ENCODE peak calls at places on chromosomes 2 and 18, in six cellular contexts. One of them, this sample, is unnamed.

GRCh38 chr2:9297807-9298206 is 91.2 kb downstream of the ASAP2 start:
- DNase-seq in GM23248: no peak
- DNase-seq in H9: no peak
- DNase-seq in MM.1S: no peak
- DNase-seq in IMR-90: no peak
- DNase-seq in PC-3: no peak
- DNase-seq in this sample: no peak

GRCh38 chr18:22197668-22198067 is 28.3 kb downstream of the GATA6 start:
- DNase-seq in GM23248: no peak
- DNase-seq in H9: no peak
- DNase-seq in MM.1S: no peak
- DNase-seq in IMR-90: no peak
- DNase-seq in PC-3: no peak
- DNase-seq in this sample: peak; percentile 78

GRCh38 chr2:224308267-224308911 is 93.5 kb downstream of the FAM124B start:
- DNase-seq in GM23248: peak; percentile 13
- DNase-seq in H9: no peak
- DNase-seq in MM.1S: peak; percentile 68
- DNase-seq in IMR-90: no peak
- DNase-seq in PC-3: no peak
- DNase-seq in this sample: no peak

GRCh38 chr2:49224426-49225010 is 70.2 kb upstream of the FSHR start:
- DNase-seq in GM23248: no peak
- DNase-seq in H9: no peak
- DNase-seq in MM.1S: no peak
- DNase-seq in IMR-90: no peak
- DNase-seq in PC-3: no peak
- DNase-seq in this sample: no peak

GRCh38 chr2:25473131-25473530 is 131.4 kb upstream of the DNMT3A start:
- DNase-seq in GM23248: no peak
- DNase-seq in H9: no peak
- DNase-seq in MM.1S: no peak
- DNase-seq in IMR-90: no peak
- DNase-seq in PC-3: no peak
- DNase-seq in this sample: no peak

GRCh38 chr2:128468186-128468585 is 149.5 kb upstream of the HS6ST1 start:
- DNase-seq in GM23248: peak; percentile 15
- DNase-seq in H9: no peak
- DNase-seq in MM.1S: no peak
- DNase-seq in IMR-90: no peak
- DNase-seq in PC-3: no peak
- DNase-seq in this sample: no peak

GRCh38 chr18:46296656-46297055 is 192.5 kb downstream of the HAUS1 start:
- DNase-seq in GM23248: no peak
- DNase-seq in H9: no peak
- DNase-seq in MM.1S: no peak
- DNase-seq in IMR-90: no peak
- DNase-seq in PC-3: no peak
- DNase-seq in this sample: no peak

GRCh38 chr18:34972765-34973414 is 68.3 kb upstream of the MAPRE2 start:
- DNase-seq in GM23248: no peak
- DNase-seq in H9: no peak
- DNase-seq in MM.1S: no peak
- DNase-seq in IMR-90: no peak
- DNase-seq in PC-3: no peak
- DNase-seq in this sample: no peak

GRCh38 chr18:44715245-44715644 is 34.6 kb downstream of the SETBP1 start:
- DNase-seq in GM23248: peak; percentile 92
- DNase-seq in H9: no peak
- DNase-seq in MM.1S: no peak
- DNase-seq in IMR-90: no peak
- DNase-seq in PC-3: peak; percentile 47
- DNase-seq in this sample: no peak

GRCh38 chr2:19933351-19933981 is 31.7 kb upstream of the TTC32 start:
- DNase-seq in GM23248: peak; percentile 71
- DNase-seq in H9: no peak
- DNase-seq in MM.1S: peak; percentile 67
- DNase-seq in IMR-90: peak; percentile 64
- DNase-seq in PC-3: peak; percentile 90
- DNase-seq in this sample: peak; percentile 92

GRCh38 chr18:46070683-46071614 is 1.1 kb downstream of the PSTPIP2 start:
- DNase-seq in GM23248: no peak
- DNase-seq in H9: no peak
- DNase-seq in MM.1S: no peak
- DNase-seq in IMR-90: no peak
- DNase-seq in PC-3: no peak
- DNase-seq in this sample: no peak

GRCh38 chr2:68828887-68829708 is 42.1 kb downstream of the BMP10 start:
- DNase-seq in GM23248: peak; percentile 90
- DNase-seq in H9: peak; percentile 56
- DNase-seq in MM.1S: peak; percentile 56
- DNase-seq in IMR-90: peak; percentile 96
- DNase-seq in PC-3: peak; percentile 95
- DNase-seq in this sample: peak; percentile 99

GRCh38 chr18:80154293-80154692 is 45.2 kb downstream of the ADNP2 start:
- DNase-seq in GM23248: peak; percentile 56
- DNase-seq in H9: peak; percentile 50
- DNase-seq in MM.1S: no peak
- DNase-seq in IMR-90: peak; percentile 11
- DNase-seq in PC-3: peak; percentile 50
- DNase-seq in this sample: peak; percentile 9

GRCh38 chr2:72263043-72263780 is 115.5 kb upstream of the CYP26B1 start:
- DNase-seq in GM23248: peak; percentile 20
- DNase-seq in H9: no peak
- DNase-seq in MM.1S: no peak
- DNase-seq in IMR-90: peak; percentile 5
- DNase-seq in PC-3: peak; percentile 61
- DNase-seq in this sample: no peak

GRCh38 chr2:134079373-134079772 is 174.5 kb upstream of the MGAT5 start:
- DNase-seq in GM23248: no peak
- DNase-seq in H9: no peak
- DNase-seq in MM.1S: no peak
- DNase-seq in IMR-90: no peak
- DNase-seq in PC-3: no peak
- DNase-seq in this sample: no peak

GRCh38 chr2:201881731-201882130 is 75.4 kb downstream of the CDK15 start:
- DNase-seq in GM23248: peak; percentile 41
- DNase-seq in H9: no peak
- DNase-seq in MM.1S: no peak
- DNase-seq in IMR-90: peak; percentile 33
- DNase-seq in PC-3: no peak
- DNase-seq in this sample: no peak

GRCh38 chr2:72341639-72342038 is 194.0 kb upstream of the CYP26B1 start:
- DNase-seq in GM23248: no peak
- DNase-seq in H9: no peak
- DNase-seq in MM.1S: no peak
- DNase-seq in IMR-90: no peak
- DNase-seq in PC-3: no peak
- DNase-seq in this sample: no peak

GRCh38 chr2:108444941-108445840 is 3.8 kb upstream of the GCC2 start:
- DNase-seq in GM23248: peak; percentile 10
- DNase-seq in H9: peak; percentile 57
- DNase-seq in MM.1S: no peak
- DNase-seq in IMR-90: peak; percentile 7
- DNase-seq in PC-3: no peak
- DNase-seq in this sample: peak; percentile 73

GRCh38 chr2:156532989-156533388 is 96.8 kb downstream of the GPD2 start:
- DNase-seq in GM23248: no peak
- DNase-seq in H9: no peak
- DNase-seq in MM.1S: no peak
- DNase-seq in IMR-90: no peak
- DNase-seq in PC-3: no peak
- DNase-seq in this sample: no peak

GRCh38 chr2:70368545-70368944 is 66.7 kb upstream of the FAM136A start:
- DNase-seq in GM23248: no peak
- DNase-seq in H9: no peak
- DNase-seq in MM.1S: no peak
- DNase-seq in IMR-90: no peak
- DNase-seq in PC-3: no peak
- DNase-seq in this sample: no peak

GRCh38 chr2:65353046-65353445 is 79.4 kb downstream of the SPRED2 start:
- DNase-seq in GM23248: no peak
- DNase-seq in H9: peak; percentile 61
- DNase-seq in MM.1S: no peak
- DNase-seq in IMR-90: no peak
- DNase-seq in PC-3: no peak
- DNase-seq in this sample: no peak

GRCh38 chr2:173184031-173185004 is 108.7 kb downstream of the MAP3K20 start:
- DNase-seq in GM23248: peak; percentile 99
- DNase-seq in H9: peak; percentile 59
- DNase-seq in MM.1S: no peak
- DNase-seq in IMR-90: peak; percentile 100
- DNase-seq in PC-3: peak; percentile 98
- DNase-seq in this sample: peak; percentile 76

GRCh38 chr2:241794250-241794823 is 14.7 kb upstream of the NEU4 start:
- DNase-seq in GM23248: no peak
- DNase-seq in H9: no peak
- DNase-seq in MM.1S: no peak
- DNase-seq in IMR-90: no peak
- DNase-seq in PC-3: no peak
- DNase-seq in this sample: no peak

GRCh38 chr2:60633615-60634014 is 80.2 kb upstream of the BCL11A start:
- DNase-seq in GM23248: no peak
- DNase-seq in H9: no peak
- DNase-seq in MM.1S: no peak
- DNase-seq in IMR-90: no peak
- DNase-seq in PC-3: no peak
- DNase-seq in this sample: no peak

GRCh38 chr18:38575023-38575422 is 1009.4 kb upstream of the CELF4 start:
- DNase-seq in GM23248: no peak
- DNase-seq in H9: no peak
- DNase-seq in MM.1S: peak; percentile 7
- DNase-seq in IMR-90: no peak
- DNase-seq in PC-3: no peak
- DNase-seq in this sample: no peak

GRCh38 chr2:168810235-168810634 is 7.8 kb downstream of the NOSTRIN start:
- DNase-seq in GM23248: no peak
- DNase-seq in H9: no peak
- DNase-seq in MM.1S: no peak
- DNase-seq in IMR-90: no peak
- DNase-seq in PC-3: no peak
- DNase-seq in this sample: no peak

GRCh38 chr2:64807417-64807816 is 153.7 kb upstream of the SERTAD2 start:
- DNase-seq in GM23248: peak; percentile 100
- DNase-seq in H9: no peak
- DNase-seq in MM.1S: peak; percentile 51
- DNase-seq in IMR-90: peak; percentile 100
- DNase-seq in PC-3: peak; percentile 96
- DNase-seq in this sample: peak; percentile 89

GRCh38 chr2:239288237-239288636 is 112.6 kb downstream of the HDAC4 start:
- DNase-seq in GM23248: no peak
- DNase-seq in H9: no peak
- DNase-seq in MM.1S: no peak
- DNase-seq in IMR-90: peak; percentile 67
- DNase-seq in PC-3: no peak
- DNase-seq in this sample: no peak

GRCh38 chr2:239287461-239287860 is 113.4 kb downstream of the HDAC4 start:
- DNase-seq in GM23248: no peak
- DNase-seq in H9: no peak
- DNase-seq in MM.1S: no peak
- DNase-seq in IMR-90: peak; percentile 60
- DNase-seq in PC-3: no peak
- DNase-seq in this sample: no peak

GRCh38 chr2:239290618-239291504 is 110.0 kb downstream of the HDAC4 start:
- DNase-seq in GM23248: peak; percentile 88
- DNase-seq in H9: no peak
- DNase-seq in MM.1S: no peak
- DNase-seq in IMR-90: no peak
- DNase-seq in PC-3: no peak
- DNase-seq in this sample: no peak

GRCh38 chr2:239288951-239289481 is 111.8 kb downstream of the HDAC4 start:
- DNase-seq in GM23248: peak; percentile 40
- DNase-seq in H9: no peak
- DNase-seq in MM.1S: peak; percentile 77
- DNase-seq in IMR-90: no peak
- DNase-seq in PC-3: no peak
- DNase-seq in this sample: no peak

DNA sequence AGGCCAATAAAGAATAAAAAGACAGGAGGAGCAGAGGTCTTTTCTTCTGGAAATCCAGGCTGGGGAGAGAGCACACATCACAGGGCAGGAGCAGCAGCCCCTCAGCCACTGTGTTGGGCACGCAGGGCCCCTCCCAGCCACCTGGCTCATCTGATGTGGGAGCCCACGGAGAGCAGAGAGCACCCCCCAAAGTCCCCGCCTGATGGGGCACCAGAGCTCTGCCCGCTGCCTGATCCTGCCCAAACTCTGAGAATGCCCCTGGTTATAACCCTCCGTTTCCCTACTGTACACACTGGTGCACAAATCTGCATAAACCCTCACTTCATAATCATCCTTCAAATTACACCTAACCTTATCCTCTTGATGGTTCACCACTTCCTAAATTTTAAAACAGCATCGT is 111.3 kb downstream of the HDAC4 start:
- DNase-seq in GM23248: no peak
- DNase-seq in H9: no peak
- DNase-seq in MM.1S: no peak
- DNase-seq in IMR-90: no peak
- DNase-seq in PC-3: no peak
- DNase-seq in this sample: no peak
- H4K20me1 ChIP-seq in GM23248: no peaks in the 10 kb centered on the region
- H4K20me1 ChIP-seq in H9: peaks cover 2% of the 10 kb centered on the region
- H4K20me1 ChIP-seq in MM.1S: no peaks in the 10 kb centered on the region
- H4K20me1 ChIP-seq in IMR-90: peaks cover 2% of the 10 kb centered on the region
- H4K20me1 ChIP-seq in PC-3: no peaks in the 10 kb centered on the region
- H4K20me1 ChIP-seq in this sample: no peaks in the 10 kb centered on the region

GRCh38 chr18:9095297-9096012 is 7.0 kb upstream of the NDUFV2 start:
- DNase-seq in GM23248: no peak
- DNase-seq in H9: no peak
- DNase-seq in MM.1S: peak; percentile 69
- DNase-seq in IMR-90: peak; percentile 81
- DNase-seq in PC-3: no peak
- DNase-seq in this sample: no peak
- H3K4me1 ChIP-seq in GM23248: peaks cover 21% of the 10 kb centered on the region
- H3K4me1 ChIP-seq in H9: peaks cover 5% of the 10 kb centered on the region
- H3K4me1 ChIP-seq in MM.1S: peaks cover 18% of the 10 kb centered on the region
- H3K4me1 ChIP-seq in IMR-90: peaks cover 13% of the 10 kb centered on the region
- H3K4me1 ChIP-seq in PC-3: peaks cover 30% of the 10 kb centered on the region
- H3K4me1 ChIP-seq in this sample: peaks cover 21% of the 10 kb centered on the region

GRCh38 chr18:59085797-59086196 is 53.9 kb upstream of the SEC11C start:
- DNase-seq in GM23248: peak; percentile 64
- DNase-seq in H9: no peak
- DNase-seq in MM.1S: no peak
- DNase-seq in IMR-90: peak; percentile 70
- DNase-seq in PC-3: no peak
- DNase-seq in this sample: peak; percentile 41
- H3K9ac ChIP-seq in GM23248: no peak overlapping the region
- H3K9ac ChIP-seq in H9: no peak overlapping the region
- H3K9ac ChIP-seq in MM.1S: peak overlapping the region; percentile 53
- H3K9ac ChIP-seq in IMR-90: no peak overlapping the region
- H3K9ac ChIP-seq in PC-3: no peak overlapping the region
- H3K9ac ChIP-seq in this sample: no peak overlapping the region

DNA sequence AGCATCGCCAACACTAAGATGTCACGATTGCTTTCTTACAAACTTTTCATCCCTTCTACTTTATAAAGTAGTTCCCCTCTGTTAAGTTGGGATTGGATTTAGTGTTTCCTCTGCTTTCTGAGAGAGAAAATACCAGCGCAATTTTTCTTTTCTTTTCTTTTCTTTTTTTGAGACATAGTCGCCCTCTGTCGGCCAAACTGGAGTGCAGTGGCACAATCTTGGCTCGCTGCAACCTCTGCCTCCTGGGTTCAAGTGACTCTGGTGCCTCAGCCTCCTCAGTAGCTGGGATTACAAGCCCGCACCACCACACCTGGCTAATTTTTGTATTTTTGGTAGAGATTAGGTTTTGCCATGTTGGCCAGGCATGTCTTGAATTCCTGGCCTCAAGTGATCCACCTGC is 9.0 kb downstream of the RELCH start:
- DNase-seq in GM23248: no peak
- DNase-seq in H9: no peak
- DNase-seq in MM.1S: no peak
- DNase-seq in IMR-90: no peak
- DNase-seq in PC-3: no peak
- DNase-seq in this sample: no peak
- H4K20me1 ChIP-seq in GM23248: peaks cover 31% of the 10 kb centered on the region
- H4K20me1 ChIP-seq in H9: no peaks in the 10 kb centered on the region
- H4K20me1 ChIP-seq in MM.1S: peaks cover 12% of the 10 kb centered on the region
- H4K20me1 ChIP-seq in IMR-90: peaks cover 35% of the 10 kb centered on the region
- H4K20me1 ChIP-seq in PC-3: peaks cover 6% of the 10 kb centered on the region
- H4K20me1 ChIP-seq in this sample: no peaks in the 10 kb centered on the region

This sample was measured in endothelial cell of umbilical vein.